ENCODE peak calls at places on chromosomes 4 and X, in ten cellular contexts. C is sigmoid colon, F is breast epithelium, J is Panc1, L is spleen, V is HCT116, D is upper lobe of left lung, A is GM12878, Q is stomach, O is prostate gland. K is an unnamed sample. For H3K4me1 and H3K9me3, the result is how much of the 10 kb centered on the place peaks cover.

GRCh38 chr4:187207931-187208330 is 484.3 kb upstream of the FAT1 start:
- DNase-seq in C (no peak), F (no peak), J (no peak), L (no peak), V (no peak), D (no peak), A (no peak), Q (no peak), O (no peak), K (no peak)

GRCh38 chrX:57677132-57677858 is 2.8 kb downstream of the NLRP2B start:
- DNase-seq in C (no peak), F (no peak), J (no peak), L (no peak), V (no peak), D (no peak), A (no peak), Q (no peak), O (no peak), K (no peak)

GRCh38 chrX:20363003-20363674 is 96.4 kb upstream of the RPS6KA3 start:
- DNase-seq in C (no peak), F (no peak), J (no peak), L (no peak), V (no peak), D (no peak), A (no peak), Q (no peak), O (no peak), K (no peak)

GRCh38 chr4:13548059-13548983 is 4.0 kb upstream of the NKX3-2 start:
- DNase-seq in C (peak), F (no peak), J (no peak), L (peak), V (no peak), D (peak), A (no peak), Q (no peak), O (no peak), K (no peak)

GRCh38 chrX:130330146-130330545 is 9.6 kb upstream of the SLC25A14 start:
- DNase-seq in C (no peak), F (no peak), J (no peak), L (no peak), V (no peak), D (no peak), A (no peak), Q (no peak), O (no peak), K (no peak)

GRCh38 chr4:106595906-106596305 is 227.3 kb upstream of the GIMD1 start:
- DNase-seq in C (no peak), F (no peak), J (no peak), L (no peak), V (no peak), D (no peak), A (no peak), Q (no peak), O (no peak), K (no peak)

GRCh38 chr4:72743078-72743477 is 174.1 kb upstream of the ADAMTS3 start:
- DNase-seq in C (no peak), F (no peak), J (no peak), L (no peak), V (no peak), D (no peak), A (no peak), Q (no peak), O (no peak), K (no peak)

GRCh38 chr4:96736352-96736889 is 896.5 kb downstream of the PDHA2 start:
- DNase-seq in C (no peak), F (no peak), J (no peak), L (no peak), V (peak), D (no peak), A (no peak), Q (no peak), O (no peak), K (no peak)

GRCh38 chrX:3518870-3519269 is 172.4 kb upstream of the MXRA5 start:
- DNase-seq in C (peak), F (no peak), J (peak), L (no peak), V (peak), D (no peak), A (no peak), Q (peak), O (no peak), K (no peak)

GRCh38 chr4:87657525-87657924 is 7.4 kb downstream of the DMP1 start:
- DNase-seq in C (no peak), F (no peak), J (no peak), L (no peak), V (peak), D (no peak), A (no peak), Q (no peak), O (no peak), K (no peak)

GRCh38 chrX:8971116-8971515 is 62.8 kb downstream of the FAM9B start:
- DNase-seq in C (no peak), F (no peak), J (peak), L (no peak), V (peak), D (no peak), A (no peak), Q (no peak), O (no peak), K (no peak)

GRCh38 chr4:105184316-105184988 is 37.8 kb downstream of the TET2 start:
- DNase-seq in C (no peak), F (no peak), J (no peak), L (no peak), V (peak), D (no peak), A (no peak), Q (no peak), O (no peak), K (no peak)

GRCh38 chr4:24743931-24744330 is 51.4 kb upstream of the SOD3 start:
- DNase-seq in C (no peak), F (no peak), J (no peak), L (no peak), V (no peak), D (no peak), A (no peak), Q (no peak), O (no peak), K (no peak)

GRCh38 chr4:155629183-155629825 is 37.3 kb upstream of the GUCY1A1 start:
- DNase-seq in C (no peak), F (no peak), J (no peak), L (no peak), V (no peak), D (no peak), A (no peak), Q (no peak), O (no peak), K (no peak)

GRCh38 chr4:1523907-1524636 is 117.8 kb upstream of the NKX1-1 start:
- DNase-seq in C (no peak), F (no peak), J (no peak), L (peak), V (no peak), D (peak), A (no peak), Q (no peak), O (no peak), K (no peak)

GRCh38 chrX:132636080-132636479 is 147.2 kb upstream of the MBNL3 start:
- DNase-seq in C (no peak), F (no peak), J (no peak), L (no peak), V (no peak), D (no peak), A (no peak), Q (no peak), O (no peak), K (no peak)

GRCh38 chr4:5421416-5421815 is 286.9 kb downstream of the EVC2 start:
- DNase-seq in C (no peak), F (no peak), J (no peak), L (no peak), V (no peak), D (no peak), A (no peak), Q (no peak), O (no peak), K (no peak)

GRCh38 chr4:89755210-89755609 is 81.8 kb downstream of the SNCA start:
- DNase-seq in C (no peak), F (no peak), J (no peak), L (no peak), V (no peak), D (no peak), A (no peak), Q (no peak), O (no peak), K (no peak)

GRCh38 chr4:6142511-6142910 is 57.8 kb downstream of the JAKMIP1 start:
- DNase-seq in C (no peak), F (no peak), J (no peak), L (peak), V (no peak), D (peak), A (no peak), Q (no peak), O (no peak), K (no peak)

GRCh38 chr4:6907658-6908191 is 1.9 kb upstream of the TBC1D14 start:
- DNase-seq in C (peak), F (no peak), J (no peak), L (peak), V (peak), D (no peak), A (no peak), Q (peak), O (peak), K (peak)

GRCh38 chr4:43331226-43332078 is 438.9 kb downstream of the GRXCR1 start:
- DNase-seq in C (no peak), F (no peak), J (no peak), L (no peak), V (no peak), D (no peak), A (no peak), Q (no peak), O (no peak), K (no peak)

GRCh38 chr4:105601406-105601805 is 49.0 kb downstream of the ARHGEF38 start:
- DNase-seq in C (no peak), F (no peak), J (no peak), L (no peak), V (no peak), D (no peak), A (no peak), Q (no peak), O (no peak), K (no peak)

GRCh38 chrX:41862562-41863184 is 60.7 kb downstream of the CASK start:
- DNase-seq in C (no peak), F (no peak), J (no peak), L (no peak), V (no peak), D (no peak), A (no peak), Q (no peak), O (no peak), K (no peak)

GRCh38 chr4:118904935-118905334 is 16.3 kb downstream of the SYNPO2 start:
- DNase-seq in C (no peak), F (no peak), J (no peak), L (no peak), V (no peak), D (no peak), A (no peak), Q (no peak), O (no peak), K (no peak)

GRCh38 chr4:94406668-94407437 is 44.9 kb upstream of the PDLIM5 start:
- DNase-seq in C (peak), F (no peak), J (peak), L (no peak), V (peak), D (no peak), A (peak), Q (peak), O (peak), K (no peak)

GRCh38 chr4:94407846-94408245 is 43.9 kb upstream of the PDLIM5 start:
- DNase-seq in C (no peak), F (no peak), J (no peak), L (no peak), V (no peak), D (no peak), A (no peak), Q (no peak), O (no peak), K (no peak)

GRCh38 chr4:94409947-94410346 is 41.8 kb upstream of the PDLIM5 start:
- DNase-seq in C (no peak), F (no peak), J (no peak), L (no peak), V (no peak), D (no peak), A (no peak), Q (no peak), O (no peak), K (no peak)

GRCh38 chr4:94409375-94409679 is 42.4 kb upstream of the PDLIM5 start:
- DNase-seq in C (no peak), F (no peak), J (no peak), L (no peak), V (no peak), D (no peak), A (no peak), Q (no peak), O (no peak), K (no peak)

GRCh38 chr4:94408549-94409374 is 43.0 kb upstream of the PDLIM5 start:
- DNase-seq in C (no peak), F (no peak), J (no peak), L (no peak), V (no peak), D (no peak), A (no peak), Q (no peak), O (no peak), K (no peak)
- H3K4me1 ChIP-seq in C (half or more), F (under half), J (under half), L (under half), V (under half), D (under half), A (under half), Q (under half), O (under half), K (under half)

GRCh38 chrX:134672101-134672500 is 13.8 kb upstream of the PLAC1 start:
- DNase-seq in C (no peak), F (no peak), J (no peak), L (no peak), V (no peak), D (no peak), A (no peak), Q (no peak), O (no peak), K (no peak)

GRCh38 chrX:134673123-134673522 is 14.9 kb upstream of the PLAC1 start:
- DNase-seq in C (no peak), F (no peak), J (no peak), L (no peak), V (no peak), D (no peak), A (no peak), Q (no peak), O (no peak), K (no peak)

GRCh38 chrX:134671207-134671750 is 13.0 kb upstream of the PLAC1 start:
- DNase-seq in C (no peak), F (no peak), J (no peak), L (no peak), V (no peak), D (no peak), A (no peak), Q (no peak), O (no peak), K (no peak)

GRCh38 chrX:134669378-134670098 is 11.3 kb upstream of the PLAC1 start:
- DNase-seq in C (peak), F (no peak), J (no peak), L (no peak), V (no peak), D (peak), A (no peak), Q (no peak), O (no peak), K (no peak)

DNA sequence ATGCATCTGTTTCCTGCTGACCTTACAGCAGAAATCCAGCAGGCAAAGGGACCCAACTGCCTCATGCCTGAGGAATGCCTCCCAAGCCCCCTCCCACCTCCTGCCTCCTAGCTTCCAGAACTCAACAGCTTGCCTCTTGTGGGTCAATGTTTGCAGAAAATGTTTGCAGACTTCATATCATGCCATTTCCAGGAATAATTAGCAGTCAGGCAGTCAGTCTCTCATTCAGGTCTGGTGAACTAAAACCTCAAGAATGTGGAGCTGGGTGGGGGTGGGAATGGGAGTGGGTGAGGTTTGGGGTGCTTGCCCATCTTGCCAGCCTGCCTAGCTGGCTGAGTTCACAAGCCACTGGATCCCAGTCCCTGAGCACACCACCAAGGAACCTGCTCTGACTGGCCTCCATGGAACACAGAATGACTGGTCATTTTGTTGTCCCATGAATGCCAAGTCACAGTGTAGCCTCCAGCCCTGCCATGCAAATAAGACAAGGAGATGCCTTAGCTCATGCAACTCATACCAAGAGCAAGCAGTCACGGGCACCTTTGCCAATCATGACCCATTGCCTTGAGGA is 12.1 kb upstream of the PLAC1 start:
- DNase-seq in C (no peak), F (peak), J (peak), L (no peak), V (no peak), D (no peak), A (no peak), Q (peak), O (no peak), K (no peak)
- TF ChIP-seq POLR2AphosphoS5 in C (no peak), F (no peak), J (no peak), L (no peak), V (no peak), D (no peak), A (no peak), Q (no peak), O (no peak), K (no peak)

DNA sequence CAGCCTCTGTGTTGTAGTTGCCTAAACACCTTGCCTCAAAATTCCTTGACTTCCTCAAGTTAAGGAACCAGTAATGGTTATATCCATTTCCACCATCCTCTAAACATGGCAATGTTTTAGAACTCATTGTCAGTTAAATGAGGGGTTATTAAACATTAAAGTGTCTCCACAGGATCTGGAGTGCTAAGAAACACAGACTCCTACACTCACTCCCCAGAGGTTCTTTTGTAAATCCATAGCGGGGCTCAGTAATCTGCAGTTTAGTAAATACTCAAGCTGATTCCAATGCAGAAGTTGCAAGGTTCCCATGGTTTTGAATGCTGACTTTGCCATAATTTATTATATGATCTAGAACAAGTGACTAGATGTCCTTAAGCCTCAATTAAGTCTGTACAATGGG is 245.5 kb downstream of the GPAT3 start:
- DNase-seq in C (no peak), F (no peak), J (no peak), L (no peak), V (no peak), D (no peak), A (no peak), Q (no peak), O (no peak), K (no peak)
- H3K9me3 ChIP-seq in C (under half), F (under half), J (under half), L (under half), V (under half), D (under half), A (under half), Q (under half), O (under half), K (under half)

DNA sequence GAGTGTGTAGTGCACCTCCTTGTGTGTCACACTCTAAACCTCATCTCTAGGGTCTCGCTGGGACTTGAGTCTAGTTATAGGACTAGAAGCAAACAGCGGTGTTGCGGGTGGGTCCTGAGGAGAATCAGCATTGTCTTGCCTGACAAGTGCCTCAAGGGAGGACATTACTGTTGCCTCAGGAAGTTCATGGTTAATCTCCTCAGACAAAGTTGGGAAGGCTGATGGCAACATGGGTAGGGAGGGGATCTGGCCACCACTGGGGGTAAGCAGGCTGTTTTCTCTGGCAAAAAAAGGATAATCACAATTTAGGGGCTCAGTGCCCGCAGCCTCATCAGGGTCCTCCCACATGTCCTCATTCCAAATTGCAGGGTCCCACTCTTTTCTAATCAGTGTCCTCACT is 12.4 kb downstream of the ASB12 start:
- DNase-seq in C (no peak), F (no peak), J (no peak), L (no peak), V (no peak), D (no peak), A (no peak), Q (no peak), O (no peak), K (no peak)
- H3K4me1 ChIP-seq in C (under half), F (under half), J (under half), L (under half), V (under half), D (under half), A (under half), Q (under half), O (under half), K (under half)

GRCh38 chrX:101419489-101419888 is 11.5 kb downstream of the HNRNPH2 start:
- DNase-seq in C (no peak), F (no peak), J (no peak), L (no peak), V (no peak), D (no peak), A (no peak), Q (no peak), O (no peak), K (no peak)

GRCh38 chrX:101416691-101417090 is 8.7 kb downstream of the HNRNPH2 start:
- DNase-seq in C (no peak), F (no peak), J (no peak), L (no peak), V (no peak), D (no peak), A (no peak), Q (no peak), O (no peak), K (no peak)

GRCh38 chrX:101417190-101417589 is 9.2 kb downstream of the HNRNPH2 start:
- DNase-seq in C (no peak), F (no peak), J (no peak), L (no peak), V (no peak), D (no peak), A (no peak), Q (no peak), O (no peak), K (no peak)

GRCh38 chrX:101415180-101416130 is 7.4 kb downstream of the HNRNPH2 start:
- DNase-seq in C (no peak), F (no peak), J (peak), L (no peak), V (no peak), D (no peak), A (peak), Q (no peak), O (peak), K (no peak)

DNA sequence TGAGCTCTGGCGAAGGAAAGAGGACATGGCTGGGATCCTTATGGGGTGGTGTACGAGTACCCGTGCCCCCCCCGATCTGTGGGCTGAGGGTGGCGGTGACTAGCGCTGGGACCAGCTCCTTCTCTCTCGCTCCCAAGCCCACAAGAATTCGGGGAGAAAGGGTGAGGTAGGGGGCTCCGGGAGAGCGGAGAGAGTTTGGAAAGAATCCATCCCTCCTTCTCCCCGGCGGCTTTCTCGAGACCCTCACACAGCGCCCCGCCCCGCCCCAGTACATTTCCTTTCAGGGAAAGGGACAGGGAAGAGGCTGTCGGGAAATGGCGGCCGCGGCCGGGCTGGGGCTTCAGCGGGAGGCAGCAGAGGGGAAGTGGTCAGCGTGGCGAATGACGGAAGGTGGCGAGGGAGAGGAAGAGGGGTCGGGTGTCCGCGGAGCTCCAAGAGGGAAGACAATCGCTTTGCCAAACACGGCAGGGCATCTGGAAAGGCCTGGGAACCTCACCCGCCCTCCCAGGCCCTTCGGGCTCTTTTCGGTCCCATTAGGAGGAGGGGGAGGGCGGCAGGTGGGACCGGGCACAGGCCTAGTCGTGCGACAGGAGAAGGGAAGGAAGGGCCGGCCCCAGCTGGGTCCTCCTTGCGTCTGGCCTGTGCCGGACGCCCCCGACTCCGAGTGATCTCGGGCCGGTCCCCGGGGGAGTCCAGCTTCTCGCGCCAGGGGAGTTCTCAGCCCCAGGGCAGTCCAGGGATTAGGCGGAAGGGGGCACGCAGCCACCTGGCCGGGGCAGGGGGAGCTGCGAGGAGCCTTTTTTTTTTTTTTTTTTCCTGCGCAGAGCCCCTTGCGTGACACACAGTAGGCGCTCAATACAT is 10.2 kb downstream of the HNRNPH2 start:
- DNase-seq in C (peak), F (peak), J (no peak), L (peak), V (no peak), D (peak), A (no peak), Q (peak), O (peak), K (peak)
- TF ChIP-seq POLR2AphosphoS5 in C (no peak), F (no peak), J (no peak), L (peak), V (no peak), D (peak), A (no peak), Q (no peak), O (no peak), K (no peak)